ENCODE peak calls at places on chromosome 13, in six cellular contexts. W is activated naive CD8-positive, alpha-beta T cell treated with anti-CD3 and anti-CD28 coated beads for 36 hours; I is activated effector memory CD4-positive, alpha-beta T cell treated with anti-CD3 and anti-CD28 coated beads, Interleukin-2, amount 50 U/mL, for 16 hours; L is KBM-7; R is PC-3; Q is aorta. Y is an unnamed sample.

GRCh38 chr13:106753241-106753640 is 185.3 kb upstream of the ARGLU1 start:
- DNase-seq in W (no peak), I (no peak), L (peak; percentile 33), R (no peak), Q (no peak), Y (no peak)

GRCh38 chr13:45226024-45226423 is 25.2 kb upstream of the KCTD4 start:
- DNase-seq in W (no peak), I (no peak), L (no peak), R (no peak), Q (no peak), Y (no peak)

GRCh38 chr13:74287672-74288169 is 153.5 kb upstream of the KLF12 start:
- DNase-seq in W (peak; percentile 81), I (peak; percentile 90), L (peak; percentile 40), R (peak; percentile 40), Q (peak; percentile 94), Y (peak; percentile 41)

GRCh38 chr13:85191996-85192395 is 607.2 kb downstream of the SLITRK6 start:
- DNase-seq in W (no peak), I (no peak), L (no peak), R (no peak), Q (no peak), Y (no peak)

GRCh38 chr13:59332966-59333365 is 830.8 kb downstream of the DIAPH3 start:
- DNase-seq in W (no peak), I (no peak), L (no peak), R (no peak), Q (no peak), Y (no peak)

GRCh38 chr13:61414686-61415664 is 674 bp downstream of the PCDH20 start:
- DNase-seq in W (no peak), I (no peak), L (peak; percentile 65), R (peak; percentile 73), Q (peak; percentile 50), Y (no peak)

GRCh38 chr13:44470623-44471562 is 97.3 kb downstream of the SERP2 start:
- DNase-seq in W (no peak), I (no peak), L (peak; percentile 40), R (peak; percentile 50), Q (no peak), Y (no peak)

GRCh38 chr13:106471957-106472543 is 63.4 kb downstream of the EFNB2 start:
- DNase-seq in W (no peak), I (no peak), L (no peak), R (peak; percentile 92), Q (peak; percentile 72), Y (peak; percentile 96)

GRCh38 chr13:51040431-51040830 is 70.6 kb downstream of the C13orf42 start:
- DNase-seq in W (no peak), I (no peak), L (no peak), R (no peak), Q (no peak), Y (no peak)

GRCh38 chr13:85503797-85504196 is 295.4 kb downstream of the SLITRK6 start:
- DNase-seq in W (no peak), I (no peak), L (no peak), R (peak; percentile 92), Q (no peak), Y (no peak)

GRCh38 chr13:36706755-36707154 is 32.9 kb downstream of the SERTM1 start:
- DNase-seq in W (no peak), I (no peak), L (no peak), R (no peak), Q (no peak), Y (peak; percentile 46)

GRCh38 chr13:40316301-40316700 is 350.1 kb downstream of the FOXO1 start:
- DNase-seq in W (no peak), I (peak; percentile 66), L (no peak), R (no peak), Q (no peak), Y (no peak)

GRCh38 chr13:43785166-43785680 is 1.5 kb downstream of the ENOX1 start:
- DNase-seq in W (no peak), I (no peak), L (no peak), R (no peak), Q (no peak), Y (no peak)

GRCh38 chr13:110617326-110618072 is 2.2 kb downstream of the NAXD start:
- DNase-seq in W (no peak), I (no peak), L (no peak), R (no peak), Q (no peak), Y (peak; percentile 44)

GRCh38 chr13:49540552-49540951 is 44.8 kb downstream of the PHF11 start:
- DNase-seq in W (no peak), I (no peak), L (peak; percentile 87), R (peak; percentile 7), Q (no peak), Y (no peak)

GRCh38 chr13:110874508-110874960 is 40.3 kb downstream of the ANKRD10 start:
- DNase-seq in W (peak; percentile 63), I (peak; percentile 79), L (peak; percentile 35), R (peak; percentile 70), Q (peak; percentile 93), Y (peak; percentile 91)

GRCh38 chr13:74891610-74892009 is 590.4 kb downstream of the TBC1D4 start:
- DNase-seq in W (no peak), I (no peak), L (no peak), R (peak; percentile 84), Q (no peak), Y (no peak)

GRCh38 chr13:51223284-51224270 is 1.4 kb downstream of the FAM124A start:
- DNase-seq in W (no peak), I (no peak), L (no peak), R (no peak), Q (no peak), Y (no peak)

GRCh38 chr13:49649244-49649962 is 21.1 kb downstream of the ARL11 start:
- DNase-seq in W (no peak), I (no peak), L (peak; percentile 32), R (peak; percentile 64), Q (no peak), Y (peak; percentile 48)

GRCh38 chr13:45674908-45675307 is 27.2 kb upstream of the CBY2 start:
- DNase-seq in W (no peak), I (no peak), L (no peak), R (peak; percentile 86), Q (no peak), Y (peak; percentile 74)

GRCh38 chr13:49681837-49682236 is 9.4 kb downstream of the EBPL start:
- DNase-seq in W (no peak), I (no peak), L (no peak), R (peak; percentile 64), Q (no peak), Y (peak; percentile 34)

GRCh38 chr13:46962286-46962941 is 65.6 kb upstream of the HTR2A start:
- DNase-seq in W (no peak), I (no peak), L (no peak), R (peak; percentile 48), Q (no peak), Y (peak; percentile 39)

GRCh38 chr13:73198888-73199497 is 140.2 kb downstream of the KLF5 start:
- DNase-seq in W (no peak), I (no peak), L (no peak), R (no peak), Q (no peak), Y (no peak)

GRCh38 chr13:27355894-27356293 is 68.5 kb upstream of the GTF3A start:
- DNase-seq in W (no peak), I (no peak), L (no peak), R (no peak), Q (no peak), Y (no peak)

GRCh38 chr13:109162248-109163051 is 533.0 kb downstream of the MYO16 start:
- DNase-seq in W (peak; percentile 49), I (no peak), L (peak; percentile 75), R (peak; percentile 73), Q (no peak), Y (no peak)

GRCh38 chr13:33303885-33304284 is 18.3 kb upstream of the STARD13 start:
- DNase-seq in W (no peak), I (no peak), L (no peak), R (no peak), Q (no peak), Y (no peak)

Y was measured in AG08395.